ENCODE peak calls at places on chromosome 4, in seven cellular contexts. One of them, this sample, is unnamed.

GRCh38 chr4:86441175-86441960 is 81.5 kb upstream of the MAPK10 start:
- DNase-seq in esophagus squamous epithelium: no peak
- DNase-seq in thoracic aorta: no peak
- DNase-seq in H1: no peak
- DNase-seq in endodermal cell: no peak
- DNase-seq in AG04450: no peak
- DNase-seq in right atrium auricular region: no peak
- DNase-seq in this sample: no peak

GRCh38 chr4:47118192-47118879 is 87.0 kb downstream of the GABRB1 start:
- DNase-seq in esophagus squamous epithelium: no peak
- DNase-seq in thoracic aorta: no peak
- DNase-seq in H1: no peak
- DNase-seq in endodermal cell: no peak
- DNase-seq in AG04450: peak
- DNase-seq in right atrium auricular region: no peak
- DNase-seq in this sample: no peak

GRCh38 chr4:19130836-19131235 is 1109.3 kb upstream of the LCORL start:
- DNase-seq in esophagus squamous epithelium: no peak
- DNase-seq in thoracic aorta: no peak
- DNase-seq in H1: no peak
- DNase-seq in endodermal cell: no peak
- DNase-seq in AG04450: peak
- DNase-seq in right atrium auricular region: no peak
- DNase-seq in this sample: no peak

GRCh38 chr4:94603170-94603747 is 151.5 kb downstream of the PDLIM5 start:
- DNase-seq in esophagus squamous epithelium: no peak
- DNase-seq in thoracic aorta: peak
- DNase-seq in H1: no peak
- DNase-seq in endodermal cell: no peak
- DNase-seq in AG04450: peak
- DNase-seq in right atrium auricular region: no peak
- DNase-seq in this sample: no peak

GRCh38 chr4:36000941-36001557 is 243.3 kb downstream of the ARAP2 start:
- DNase-seq in esophagus squamous epithelium: no peak
- DNase-seq in thoracic aorta: no peak
- DNase-seq in H1: no peak
- DNase-seq in endodermal cell: no peak
- DNase-seq in AG04450: no peak
- DNase-seq in right atrium auricular region: no peak
- DNase-seq in this sample: no peak

GRCh38 chr4:184177271-184177670 is 40.4 kb downstream of the ENPP6 start:
- DNase-seq in esophagus squamous epithelium: no peak
- DNase-seq in thoracic aorta: no peak
- DNase-seq in H1: no peak
- DNase-seq in endodermal cell: peak
- DNase-seq in AG04450: no peak
- DNase-seq in right atrium auricular region: no peak
- DNase-seq in this sample: no peak

GRCh38 chr4:121177238-121178137 is 13.4 kb upstream of the TNIP3 start:
- DNase-seq in esophagus squamous epithelium: no peak
- DNase-seq in thoracic aorta: no peak
- DNase-seq in H1: no peak
- DNase-seq in endodermal cell: peak
- DNase-seq in AG04450: no peak
- DNase-seq in right atrium auricular region: no peak
- DNase-seq in this sample: no peak

GRCh38 chr4:24219171-24219570 is 329.3 kb upstream of the PPARGC1A start:
- DNase-seq in esophagus squamous epithelium: no peak
- DNase-seq in thoracic aorta: no peak
- DNase-seq in H1: no peak
- DNase-seq in endodermal cell: peak
- DNase-seq in AG04450: no peak
- DNase-seq in right atrium auricular region: no peak
- DNase-seq in this sample: no peak

GRCh38 chr4:112857461-112857860 is 192.0 kb upstream of the ANK2 start:
- DNase-seq in esophagus squamous epithelium: no peak
- DNase-seq in thoracic aorta: peak
- DNase-seq in H1: no peak
- DNase-seq in endodermal cell: no peak
- DNase-seq in AG04450: peak
- DNase-seq in right atrium auricular region: no peak
- DNase-seq in this sample: no peak

GRCh38 chr4:174047363-174047762 is 236.1 kb downstream of the FBXO8 start:
- DNase-seq in esophagus squamous epithelium: no peak
- DNase-seq in thoracic aorta: no peak
- DNase-seq in H1: no peak
- DNase-seq in endodermal cell: no peak
- DNase-seq in AG04450: no peak
- DNase-seq in right atrium auricular region: no peak
- DNase-seq in this sample: no peak

GRCh38 chr4:27010334-27010940 is 149.8 kb downstream of the STIM2 start:
- DNase-seq in esophagus squamous epithelium: no peak
- DNase-seq in thoracic aorta: no peak
- DNase-seq in H1: no peak
- DNase-seq in endodermal cell: peak
- DNase-seq in AG04450: no peak
- DNase-seq in right atrium auricular region: no peak
- DNase-seq in this sample: no peak

GRCh38 chr4:3021627-3022026 is 52.7 kb downstream of the HTT-AS start:
- DNase-seq in esophagus squamous epithelium: no peak
- DNase-seq in thoracic aorta: no peak
- DNase-seq in H1: no peak
- DNase-seq in endodermal cell: no peak
- DNase-seq in AG04450: no peak
- DNase-seq in right atrium auricular region: no peak
- DNase-seq in this sample: no peak

GRCh38 chr4:147461161-147461560 is 19.7 kb upstream of the EDNRA start:
- DNase-seq in esophagus squamous epithelium: no peak
- DNase-seq in thoracic aorta: no peak
- DNase-seq in H1: no peak
- DNase-seq in endodermal cell: no peak
- DNase-seq in AG04450: no peak
- DNase-seq in right atrium auricular region: no peak
- DNase-seq in this sample: no peak
- H3K27ac ChIP-seq in esophagus squamous epithelium: no peak
- H3K27ac ChIP-seq in thoracic aorta: no peak
- H3K27ac ChIP-seq in H1: no peak
- H3K27ac ChIP-seq in endodermal cell: no peak
- H3K27ac ChIP-seq in AG04450: no peak
- H3K27ac ChIP-seq in right atrium auricular region: no peak
- H3K27ac ChIP-seq in this sample: no peak

GRCh38 chr4:15410750-15411149 is 17.1 kb upstream of the C1QTNF7 start:
- DNase-seq in esophagus squamous epithelium: no peak
- DNase-seq in thoracic aorta: no peak
- DNase-seq in H1: no peak
- DNase-seq in endodermal cell: no peak
- DNase-seq in AG04450: no peak
- DNase-seq in right atrium auricular region: no peak
- DNase-seq in this sample: no peak
- H3K27ac ChIP-seq in esophagus squamous epithelium: no peak
- H3K27ac ChIP-seq in thoracic aorta: peak
- H3K27ac ChIP-seq in H1: no peak
- H3K27ac ChIP-seq in endodermal cell: no peak
- H3K27ac ChIP-seq in AG04450: no peak
- H3K27ac ChIP-seq in right atrium auricular region: no peak
- H3K27ac ChIP-seq in this sample: peak

DNA sequence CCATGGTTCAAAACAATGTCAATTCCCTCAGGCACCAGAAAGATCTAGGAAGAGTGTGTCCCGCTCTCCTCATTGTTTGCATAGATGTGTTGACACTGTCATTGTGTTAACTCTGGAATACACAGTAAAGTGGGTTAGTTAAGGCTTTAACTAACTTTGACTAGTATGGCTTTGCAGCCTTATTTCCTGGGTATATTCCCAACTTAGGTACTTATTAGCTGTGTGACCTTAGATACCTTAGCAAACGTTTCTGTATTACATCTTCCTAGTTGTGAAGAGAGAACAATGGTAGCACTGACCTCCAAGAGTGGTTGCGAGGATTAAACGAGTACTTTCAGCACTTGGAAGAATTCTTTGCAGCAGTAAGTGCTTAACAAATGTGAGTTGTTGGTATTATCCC is 97.6 kb upstream of the PGRMC2 start:
- DNase-seq in esophagus squamous epithelium: no peak
- DNase-seq in thoracic aorta: no peak
- DNase-seq in H1: no peak
- DNase-seq in endodermal cell: no peak
- DNase-seq in AG04450: no peak
- DNase-seq in right atrium auricular region: no peak
- DNase-seq in this sample: no peak
- H3K27ac ChIP-seq in esophagus squamous epithelium: peak
- H3K27ac ChIP-seq in thoracic aorta: no peak
- H3K27ac ChIP-seq in H1: no peak
- H3K27ac ChIP-seq in endodermal cell: no peak
- H3K27ac ChIP-seq in AG04450: peak
- H3K27ac ChIP-seq in right atrium auricular region: peak
- H3K27ac ChIP-seq in this sample: peak

DNA sequence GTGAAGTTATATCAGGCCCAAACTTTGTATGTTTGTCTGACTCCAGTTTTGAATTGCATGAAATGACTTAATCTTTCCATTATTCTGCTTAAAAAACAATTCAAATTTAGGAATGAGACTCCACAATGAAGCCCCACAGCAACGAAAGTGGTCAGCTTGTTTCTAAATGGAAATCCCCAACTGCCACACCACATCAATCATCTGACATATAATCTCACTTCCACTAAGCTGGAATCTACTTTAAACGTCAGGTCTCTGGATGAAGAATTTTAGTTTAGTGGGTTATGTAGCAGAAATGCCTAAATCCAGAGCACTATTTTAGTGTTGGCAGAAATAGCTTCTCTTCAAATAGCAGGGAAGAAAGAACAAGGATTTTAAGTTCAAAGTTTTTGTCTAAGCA is 1.8 kb upstream of the BMP2K start:
- DNase-seq in esophagus squamous epithelium: no peak
- DNase-seq in thoracic aorta: no peak
- DNase-seq in H1: no peak
- DNase-seq in endodermal cell: no peak
- DNase-seq in AG04450: no peak
- DNase-seq in right atrium auricular region: no peak
- DNase-seq in this sample: no peak
- H3K27ac ChIP-seq in esophagus squamous epithelium: no peak
- H3K27ac ChIP-seq in thoracic aorta: peak
- H3K27ac ChIP-seq in H1: no peak
- H3K27ac ChIP-seq in endodermal cell: no peak
- H3K27ac ChIP-seq in AG04450: no peak
- H3K27ac ChIP-seq in right atrium auricular region: peak
- H3K27ac ChIP-seq in this sample: no peak

DNA sequence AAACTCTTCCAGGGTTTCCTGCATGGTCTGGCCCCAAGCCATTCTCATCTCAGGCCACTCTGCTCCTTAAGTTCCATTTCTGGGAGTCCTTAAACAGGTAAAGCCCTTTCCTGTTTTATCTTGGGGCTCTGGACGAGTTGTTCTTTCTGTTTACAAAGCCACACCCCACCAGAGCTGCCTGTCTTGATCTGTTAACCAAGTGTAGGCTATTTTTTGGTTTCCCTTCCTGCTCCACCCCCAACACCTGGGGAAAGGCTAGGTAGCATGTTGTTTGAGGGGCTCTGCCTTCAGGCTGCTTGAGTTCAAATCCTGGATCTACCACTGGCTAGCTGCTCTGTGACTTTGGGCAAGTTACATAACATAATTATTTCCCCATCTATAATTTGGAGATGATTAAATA is 40.0 kb downstream of the ERVMER34-1 start:
- DNase-seq in esophagus squamous epithelium: no peak
- DNase-seq in thoracic aorta: no peak
- DNase-seq in H1: no peak
- DNase-seq in endodermal cell: no peak
- DNase-seq in AG04450: no peak
- DNase-seq in right atrium auricular region: no peak
- DNase-seq in this sample: no peak
- H3K27ac ChIP-seq in esophagus squamous epithelium: peak
- H3K27ac ChIP-seq in thoracic aorta: no peak
- H3K27ac ChIP-seq in H1: no peak
- H3K27ac ChIP-seq in endodermal cell: no peak
- H3K27ac ChIP-seq in AG04450: no peak
- H3K27ac ChIP-seq in right atrium auricular region: no peak
- H3K27ac ChIP-seq in this sample: no peak

GRCh38 chr4:158164849-158165248 is 8.0 kb downstream of the GASK1B start:
- DNase-seq in esophagus squamous epithelium: no peak
- DNase-seq in thoracic aorta: no peak
- DNase-seq in H1: no peak
- DNase-seq in endodermal cell: no peak
- DNase-seq in AG04450: no peak
- DNase-seq in right atrium auricular region: no peak
- DNase-seq in this sample: no peak
- H3K27ac ChIP-seq in esophagus squamous epithelium: no peak
- H3K27ac ChIP-seq in thoracic aorta: peak
- H3K27ac ChIP-seq in H1: no peak
- H3K27ac ChIP-seq in endodermal cell: peak
- H3K27ac ChIP-seq in AG04450: no peak
- H3K27ac ChIP-seq in right atrium auricular region: peak
- H3K27ac ChIP-seq in this sample: peak

GRCh38 chr4:7741946-7742806 is 197.5 kb downstream of the AFAP1 start:
- DNase-seq in esophagus squamous epithelium: no peak
- DNase-seq in thoracic aorta: no peak
- DNase-seq in H1: no peak
- DNase-seq in endodermal cell: no peak
- DNase-seq in AG04450: no peak
- DNase-seq in right atrium auricular region: no peak
- DNase-seq in this sample: no peak

GRCh38 chr4:7742807-7743158 is 196.9 kb downstream of the AFAP1 start:
- DNase-seq in esophagus squamous epithelium: no peak
- DNase-seq in thoracic aorta: no peak
- DNase-seq in H1: no peak
- DNase-seq in endodermal cell: no peak
- DNase-seq in AG04450: no peak
- DNase-seq in right atrium auricular region: no peak
- DNase-seq in this sample: no peak

GRCh38 chr4:7746351-7747061 is 193.2 kb downstream of the AFAP1 start:
- DNase-seq in esophagus squamous epithelium: no peak
- DNase-seq in thoracic aorta: no peak
- DNase-seq in H1: no peak
- DNase-seq in endodermal cell: no peak
- DNase-seq in AG04450: no peak
- DNase-seq in right atrium auricular region: no peak
- DNase-seq in this sample: no peak

GRCh38 chr4:7745486-7745885 is 194.2 kb downstream of the AFAP1 start:
- DNase-seq in esophagus squamous epithelium: no peak
- DNase-seq in thoracic aorta: no peak
- DNase-seq in H1: no peak
- DNase-seq in endodermal cell: no peak
- DNase-seq in AG04450: no peak
- DNase-seq in right atrium auricular region: no peak
- DNase-seq in this sample: no peak

DNA sequence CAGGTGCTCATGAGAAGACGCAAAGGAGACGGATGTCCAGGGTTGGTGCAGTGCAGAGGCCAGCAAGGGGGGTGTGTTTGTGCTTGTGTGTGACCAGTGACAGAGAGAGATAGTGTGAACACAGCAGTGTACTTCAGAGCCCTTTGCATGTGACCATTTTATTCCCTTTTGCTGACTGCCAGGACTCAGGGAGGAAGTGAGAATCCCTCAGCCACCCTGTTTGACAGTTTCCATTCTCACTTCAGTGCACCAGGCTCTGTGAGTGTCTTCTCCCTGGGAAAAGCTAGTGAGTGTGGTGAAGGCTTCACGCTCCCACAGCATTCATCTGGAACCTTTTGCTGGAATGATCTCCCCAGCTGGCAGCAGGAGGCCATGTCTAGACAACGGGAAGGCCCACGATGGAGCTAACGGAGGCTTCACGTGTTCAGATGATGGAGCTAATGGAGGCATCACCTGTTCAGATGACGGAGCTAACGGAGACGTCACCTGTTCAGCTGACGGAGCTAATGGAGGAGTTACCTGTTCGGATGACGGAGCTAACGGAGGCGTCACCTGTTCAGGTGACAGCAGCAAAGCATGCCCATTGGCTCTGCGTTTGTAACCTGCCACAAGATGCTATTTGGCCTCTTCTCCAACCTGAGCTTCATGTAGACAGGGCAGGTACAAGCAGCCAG is 195.4 kb downstream of the AFAP1 start:
- DNase-seq in esophagus squamous epithelium: no peak
- DNase-seq in thoracic aorta: no peak
- DNase-seq in H1: no peak
- DNase-seq in endodermal cell: no peak
- DNase-seq in AG04450: no peak
- DNase-seq in right atrium auricular region: no peak
- DNase-seq in this sample: no peak
- H3K27ac ChIP-seq in esophagus squamous epithelium: no peak
- H3K27ac ChIP-seq in thoracic aorta: no peak
- H3K27ac ChIP-seq in H1: no peak
- H3K27ac ChIP-seq in endodermal cell: no peak
- H3K27ac ChIP-seq in AG04450: no peak
- H3K27ac ChIP-seq in right atrium auricular region: no peak
- H3K27ac ChIP-seq in this sample: no peak

This sample was measured in vagina.